ENCODE peak calls at places on chromosomes 13 and 19, in ten cellular contexts. I is heart right ventricle, X is astrocyte of the spinal cord, M is astrocyte, U is AG09309, T is tibial nerve, W is lower leg skin, B is type B pancreatic cell, H is omental fat pad, E is stomach. V is an unnamed sample.

GRCh38 chr19:55304279-55304978 is 20.6 kb downstream of the BRSK1 start:
- DNase-seq in B (no peak), T (peak), X (peak), I (no peak), W (no peak), E (peak), U (no peak), M (no peak), H (no peak), V (no peak)

GRCh38 chr13:78192721-78193120 is 274.1 kb upstream of the EDNRB start:
- DNase-seq in H (no peak), B (no peak), U (no peak), I (no peak), T (no peak), M (peak), W (no peak), X (no peak), E (no peak), V (no peak)

GRCh38 chr19:35144600-35145436 is 1.8 kb downstream of the FXYD7 start:
- DNase-seq in M (no peak), I (no peak), E (peak), B (peak), T (no peak), X (no peak), H (no peak), W (no peak), U (no peak), V (no peak)

GRCh38 chr13:90395846-90396245 is 951.6 kb upstream of the MIR17HG start:
- DNase-seq in M (no peak), I (no peak), H (no peak), T (no peak), U (no peak), X (no peak), W (no peak), E (no peak), B (no peak), V (no peak)

GRCh38 chr19:38483016-38483630 is 49.6 kb downstream of the RYR1 start:
- DNase-seq in E (no peak), T (no peak), H (no peak), I (no peak), B (no peak), X (no peak), W (no peak), M (no peak), U (no peak), V (no peak)

GRCh38 chr19:13844130-13844631 is 32.8 kb upstream of the NANOS3 start:
- DNase-seq in I (no peak), W (peak), T (no peak), U (no peak), E (no peak), M (no peak), H (no peak), X (no peak), B (no peak), V (no peak)

GRCh38 chr19:6712231-6712630 is 8.2 kb downstream of the C3 start:
- DNase-seq in W (no peak), E (no peak), U (no peak), T (no peak), I (no peak), H (no peak), X (no peak), B (no peak), M (no peak), V (peak)

GRCh38 chr13:106882222-106882621 is 314.3 kb upstream of the ARGLU1 start:
- DNase-seq in U (no peak), E (no peak), H (no peak), B (no peak), I (no peak), X (no peak), T (no peak), M (no peak), W (no peak), V (no peak)

GRCh38 chr13:45931211-45931610 is 79.7 kb upstream of the SIAH3 start:
- DNase-seq in B (no peak), E (no peak), I (no peak), U (no peak), T (no peak), X (no peak), M (no peak), H (no peak), W (no peak), V (no peak)

GRCh38 chr13:98488736-98489135 is 88.2 kb downstream of the STK24 start:
- DNase-seq in W (no peak), H (no peak), M (no peak), I (no peak), T (no peak), E (no peak), U (no peak), B (no peak), X (no peak), V (no peak)

GRCh38 chr19:49761625-49762311 is 1.3 kb downstream of the TSKS start:
- DNase-seq in B (no peak), X (peak), U (no peak), I (peak), E (no peak), W (no peak), H (no peak), T (peak), M (no peak), V (no peak)

GRCh38 chr13:25971499-25972145 is 80.2 kb downstream of the SHISA2 start:
- DNase-seq in U (no peak), B (no peak), E (no peak), X (no peak), H (no peak), M (no peak), T (no peak), I (no peak), W (no peak), V (no peak)

GRCh38 chr13:19606152-19606551 is 27.3 kb upstream of the MPHOSPH8 start:
- DNase-seq in E (no peak), B (no peak), W (no peak), M (no peak), X (no peak), T (no peak), I (no peak), U (no peak), H (no peak), V (no peak)

GRCh38 chr13:50594276-50594970 is 249.1 kb downstream of the DLEU7 start:
- DNase-seq in M (no peak), T (no peak), U (no peak), X (peak), I (no peak), B (no peak), W (no peak), H (no peak), E (no peak), V (no peak)

GRCh38 chr19:41351339-41352245 is 2.1 kb downstream of the TGFB1 start:
- DNase-seq in B (no peak), T (peak), H (peak), U (no peak), X (peak), M (peak), E (peak), I (peak), W (peak), V (peak)

GRCh38 chr19:41801031-41801430 is 4.6 kb downstream of the CEACAM3 start:
- DNase-seq in B (no peak), E (no peak), T (no peak), X (no peak), H (no peak), I (no peak), W (peak), M (no peak), U (no peak), V (no peak)

GRCh38 chr13:92354583-92354982 is 872.0 kb upstream of the GPC6 start:
- DNase-seq in M (peak), X (peak), I (no peak), T (no peak), E (no peak), B (no peak), H (no peak), W (no peak), U (no peak), V (no peak)

DNA sequence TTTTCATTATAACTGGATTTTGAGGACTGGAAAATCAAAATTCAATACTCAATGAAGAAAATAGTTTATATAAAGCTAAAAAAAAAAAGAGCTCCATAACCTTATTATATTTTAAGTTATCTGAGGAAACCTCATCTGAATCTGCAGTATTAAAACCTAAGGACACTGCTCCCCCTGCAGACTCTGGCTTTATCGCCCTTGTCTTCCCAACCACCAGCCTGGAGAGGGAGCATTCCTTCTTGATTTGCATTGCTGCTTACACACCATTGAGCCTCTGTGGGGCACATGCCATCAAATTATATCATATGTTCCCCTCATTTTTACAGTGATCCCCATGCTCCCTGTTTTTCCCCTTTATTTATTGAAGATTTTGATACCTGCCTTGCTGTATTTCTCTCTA is 871.4 kb upstream of the GPC6 start:
- DNase-seq in H (no peak), I (no peak), W (no peak), M (peak), X (peak), T (peak), E (no peak), B (no peak), U (no peak), V (no peak)
- TF ChIP-seq CTCF in H (no peak), I (no peak), W (no peak), M (peak), X (peak), T (no peak), E (no peak), B (peak), U (no peak), V (no peak)

GRCh38 chr19:2311093-2311492 is 3.1 kb upstream of the LINGO3 start:
- DNase-seq in T (no peak), M (no peak), H (no peak), B (no peak), U (no peak), W (no peak), X (no peak), I (no peak), E (no peak), V (no peak)
- TF ChIP-seq CTCF in T (no peak), M (no peak), H (no peak), B (no peak), U (no peak), W (no peak), X (no peak), I (no peak), E (no peak), V (no peak)

GRCh38 chr19:15454371-15454800 is 4.6 kb upstream of the WIZ start:
- DNase-seq in U (no peak), E (peak), I (no peak), H (no peak), W (no peak), B (no peak), M (no peak), T (no peak), X (no peak), V (no peak)
- TF ChIP-seq CTCF in U (peak), E (peak), I (no peak), H (no peak), W (no peak), B (peak), M (peak), T (no peak), X (peak), V (no peak)

GRCh38 chr13:31794452-31794851 is 55.1 kb downstream of the RXFP2 start:
- DNase-seq in X (no peak), M (no peak), H (no peak), I (no peak), W (no peak), E (no peak), B (no peak), U (no peak), T (peak), V (no peak)

GRCh38 chr13:31793246-31793645 is 53.9 kb downstream of the RXFP2 start:
- DNase-seq in I (no peak), U (peak), W (no peak), X (peak), E (no peak), M (peak), H (no peak), T (no peak), B (no peak), V (no peak)

GRCh38 chr13:31798189-31798588 is 58.9 kb downstream of the RXFP2 start:
- DNase-seq in T (no peak), U (no peak), B (no peak), I (no peak), H (no peak), E (no peak), X (no peak), W (no peak), M (no peak), V (no peak)

GRCh38 chr13:31801088-31801487 is 61.8 kb downstream of the RXFP2 start:
- DNase-seq in B (no peak), I (no peak), E (no peak), W (no peak), U (no peak), M (no peak), X (no peak), H (no peak), T (no peak), V (no peak)

GRCh38 chr13:31797154-31797775 is 57.9 kb downstream of the RXFP2 start:
- DNase-seq in E (no peak), U (no peak), M (peak), H (no peak), T (peak), I (no peak), X (peak), W (no peak), B (no peak), V (no peak)
- TF ChIP-seq CTCF in E (peak), U (peak), M (peak), H (no peak), T (peak), I (peak), X (peak), W (no peak), B (peak), V (peak)

DNA sequence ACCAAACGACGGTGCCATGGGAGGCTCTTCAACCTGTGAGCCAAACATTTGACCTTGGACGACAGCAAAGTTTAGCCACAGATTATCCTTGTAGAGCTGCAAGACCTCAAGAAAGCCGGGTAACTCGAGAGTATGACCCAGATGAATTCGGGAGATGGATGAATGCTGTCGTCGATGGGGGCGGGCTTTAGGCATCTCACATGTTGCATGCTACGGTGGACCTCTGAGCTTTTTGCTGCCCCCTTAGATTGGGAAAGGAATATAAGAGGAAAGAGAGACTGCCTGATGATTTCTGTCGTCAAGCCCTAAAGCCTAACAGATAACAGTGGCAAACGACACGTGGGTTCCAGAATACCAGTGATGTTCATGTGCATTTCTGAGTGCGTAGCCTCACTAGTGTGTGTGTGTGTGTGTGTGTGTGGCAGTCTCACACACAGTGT is 716 bp upstream of the ABCC4 start:
- DNase-seq in H (no peak), E (no peak), U (no peak), M (peak), T (peak), X (no peak), W (no peak), B (no peak), I (no peak), V (no peak)
- TF ChIP-seq CTCF in H (no peak), E (no peak), U (no peak), M (no peak), T (no peak), X (peak), W (no peak), B (peak), I (no peak), V (no peak)

DNA sequence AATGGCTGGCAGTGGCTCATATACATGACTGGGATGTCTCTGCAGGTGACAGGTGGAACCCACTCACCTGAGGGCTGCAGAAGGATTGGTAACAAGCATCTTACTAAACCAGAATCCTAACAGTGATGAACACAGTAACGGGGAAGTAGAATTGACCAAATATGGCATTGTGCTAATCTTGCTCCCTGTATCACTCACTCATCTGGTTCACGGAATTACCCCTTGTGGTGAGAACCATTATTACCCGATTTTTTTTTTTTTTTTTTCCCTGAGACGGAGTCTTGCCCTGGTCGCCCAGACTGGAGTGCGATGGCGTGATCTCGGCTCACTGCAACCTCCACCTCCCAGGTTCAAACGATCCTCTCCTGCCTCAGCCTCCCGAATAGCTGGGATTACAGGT is 69.5 kb downstream of the PTPRS start:
- DNase-seq in X (no peak), I (no peak), W (no peak), T (no peak), U (no peak), B (no peak), E (no peak), M (no peak), H (no peak), V (no peak)
- TF ChIP-seq CTCF in X (no peak), I (no peak), W (no peak), T (no peak), U (peak), B (peak), E (peak), M (peak), H (no peak), V (no peak)

GRCh38 chr19:29525901-29526729 is at the start of gene VSTM2B:
- DNase-seq in X (no peak), I (no peak), U (no peak), M (no peak), W (no peak), B (no peak), E (no peak), T (no peak), H (no peak), V (no peak)

GRCh38 chr19:29523568-29523967 is 2.2 kb upstream of the VSTM2B start:
- DNase-seq in W (no peak), T (no peak), H (no peak), M (no peak), U (no peak), X (no peak), B (no peak), E (no peak), I (no peak), V (no peak)

GRCh38 chr19:29526730-29527499 is 1.1 kb downstream of the VSTM2B start:
- DNase-seq in M (no peak), W (no peak), B (no peak), I (no peak), H (no peak), X (no peak), U (no peak), T (no peak), E (no peak), V (no peak)

GRCh38 chr19:29524912-29525870 is 603 bp upstream of the VSTM2B start:
- DNase-seq in U (no peak), X (no peak), B (no peak), W (no peak), E (no peak), I (no peak), H (no peak), T (no peak), M (no peak), V (no peak)

DNA sequence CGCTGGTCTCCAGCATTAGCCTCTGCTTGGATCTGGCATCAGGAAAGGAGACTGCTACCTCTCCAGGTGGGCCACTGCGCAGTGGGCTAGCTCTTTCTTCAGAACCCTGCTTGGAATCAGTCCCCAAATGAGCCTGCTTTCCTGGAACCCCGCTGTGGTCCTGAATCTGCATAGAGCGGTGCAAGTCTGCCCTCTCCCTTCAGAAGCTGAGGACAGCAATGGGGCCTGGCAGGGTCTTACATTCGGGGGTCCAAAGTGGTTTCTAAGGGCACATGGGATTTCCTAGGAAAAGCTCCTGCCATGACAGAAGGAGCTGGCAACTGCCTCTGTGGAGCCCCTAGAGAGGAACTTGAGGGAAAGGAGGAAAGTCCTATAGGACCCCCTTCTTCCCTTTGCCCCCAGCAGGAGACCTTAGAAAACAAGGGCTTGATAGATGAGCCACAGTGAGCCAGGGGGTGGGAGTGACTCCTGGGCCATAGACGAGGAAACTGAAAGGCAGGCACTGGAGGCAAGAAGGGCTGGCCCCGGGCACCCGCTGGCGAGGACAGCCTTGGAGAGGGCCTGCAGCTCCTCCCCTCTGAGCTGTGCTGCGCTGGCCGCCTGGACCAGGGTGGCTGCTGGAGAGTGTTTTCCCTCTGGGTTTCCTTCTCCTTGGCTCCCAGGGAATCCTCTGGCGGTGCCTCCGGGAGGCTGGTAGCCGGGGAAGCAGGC is 1.4 kb upstream of the VSTM2B start:
- DNase-seq in W (no peak), U (no peak), M (no peak), E (no peak), H (no peak), I (no peak), T (no peak), X (no peak), B (no peak), V (no peak)
- TF ChIP-seq CTCF in W (no peak), U (no peak), M (no peak), E (no peak), H (no peak), I (no peak), T (no peak), X (no peak), B (no peak), V (no peak)

DNA sequence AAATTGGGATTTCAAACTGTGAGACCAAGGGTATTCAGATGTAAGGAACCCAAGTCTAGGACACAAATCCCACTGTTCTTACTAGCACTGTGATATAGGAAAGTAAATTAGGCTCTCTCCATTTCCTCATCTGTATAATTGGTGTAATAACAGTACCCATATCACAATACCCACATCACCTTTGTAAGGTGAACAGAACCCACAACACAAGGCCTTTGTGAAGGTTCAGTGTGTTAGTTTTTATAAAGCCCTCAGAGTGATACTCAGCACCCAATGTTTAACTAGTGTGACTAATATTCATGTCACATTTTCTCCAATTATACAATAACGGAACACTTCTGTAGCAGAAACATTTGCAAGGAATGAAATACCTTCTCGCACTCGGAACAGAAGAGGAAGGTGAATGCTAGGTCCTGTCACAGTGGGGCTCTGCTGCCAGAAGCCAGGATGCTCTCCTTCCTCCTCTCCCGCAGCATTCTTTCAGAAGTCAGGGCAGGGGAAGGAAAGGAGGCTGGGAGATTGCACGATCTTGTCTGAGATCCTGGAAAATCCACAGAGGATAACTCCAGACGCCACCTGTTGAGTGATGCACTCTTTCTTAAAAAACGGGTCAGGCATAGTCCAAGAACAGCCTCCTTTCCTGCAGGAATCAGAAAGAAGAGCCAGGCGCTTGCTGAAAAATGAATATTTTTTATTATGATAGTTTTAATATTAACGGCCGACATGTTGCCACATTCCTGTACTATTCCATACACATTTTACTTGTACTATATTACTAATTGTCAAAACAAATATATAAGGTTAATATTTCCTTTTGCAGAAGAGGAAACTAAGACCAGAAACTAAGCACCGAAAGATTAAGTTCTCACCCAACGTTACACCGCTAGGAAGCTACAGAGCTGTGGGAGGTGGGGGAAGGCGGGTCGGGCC is 762 bp downstream of the ZNF45 start:
- DNase-seq in H (no peak), B (no peak), W (no peak), X (no peak), E (no peak), I (no peak), M (peak), T (no peak), U (no peak), V (no peak)
- TF ChIP-seq CTCF in H (no peak), B (no peak), W (no peak), X (no peak), E (no peak), I (no peak), M (no peak), T (no peak), U (no peak), V (no peak)

V was measured in CD14-positive monocyte.